ENCODE peak calls at places on chromosome 22, in seven cellular contexts. B, J, F, U, T, G and D are unnamed samples. For H4K20me1 and H3K4me1, the result is how much of the 10 kb centered on the place peaks cover.

GRCh38 chr22:37430941-37431340 is 3.7 kb upstream of the ELFN2 start:
- DNase-seq in G (no peak), B (no peak), J (no peak), F (no peak), U (no peak), T (no peak), D (no peak)

GRCh38 chr22:43126506-43127165 is 16.1 kb downstream of the BIK start:
- DNase-seq in J (peak), T (no peak), G (peak), B (peak), U (peak), F (peak), D (no peak)

GRCh38 chr22:33038131-33038772 is 19.9 kb downstream of the SYN3 start:
- DNase-seq in J (no peak), T (peak), G (no peak), U (peak), B (no peak), F (peak), D (no peak)

GRCh38 chr22:20403779-20404140 is 9.8 kb downstream of the ZNF74 start:
- DNase-seq in J (no peak), G (peak), T (no peak), F (no peak), U (no peak), B (no peak), D (no peak)

GRCh38 chr22:19892249-19892879 is 37.7 kb upstream of the GNB1L start:
- DNase-seq in G (peak), B (peak), F (no peak), U (peak), J (peak), T (no peak), D (no peak)

GRCh38 chr22:44089717-44090570 is 65.8 kb downstream of the PARVB start:
- DNase-seq in F (no peak), B (no peak), T (no peak), G (no peak), J (no peak), U (no peak), D (no peak)

GRCh38 chr22:46089426-46090041 is 60.8 kb upstream of the PPARA start:
- DNase-seq in G (no peak), J (no peak), F (no peak), B (no peak), U (no peak), T (no peak), D (no peak)

GRCh38 chr22:30574095-30574981 is at the start of gene GAL3ST1:
- DNase-seq in G (no peak), T (peak), F (peak), J (no peak), U (peak), B (no peak), D (no peak)

GRCh38 chr22:42169055-42169469 is 38.5 kb upstream of the CYP2D6 start:
- DNase-seq in U (peak), B (peak), F (peak), J (peak), G (peak), T (peak), D (peak)

GRCh38 chr22:21952586-21953571 is at the start of gene PPM1F:
- DNase-seq in F (peak), T (peak), U (peak), J (peak), B (peak), G (peak), D (peak)

GRCh38 chr22:43975041-43975440 is 19.8 kb downstream of the SAMM50 start:
- DNase-seq in T (no peak), B (no peak), F (no peak), J (no peak), U (no peak), G (no peak), D (no peak)

GRCh38 chr22:31268281-31268680 is 24.0 kb downstream of the PIK3IP1 start:
- DNase-seq in J (no peak), B (no peak), G (no peak), T (no peak), F (no peak), U (no peak), D (no peak)

GRCh38 chr22:19691721-19692341 is 22.5 kb upstream of the SEPTIN5 start:
- DNase-seq in U (no peak), G (peak), T (peak), B (peak), F (peak), J (peak), D (no peak)

GRCh38 chr22:35377735-35378134 is 3.2 kb upstream of the HMOX1 start:
- DNase-seq in F (no peak), B (no peak), T (peak), J (no peak), G (no peak), U (no peak), D (peak)

GRCh38 chr22:46262449-46263207 is 515 bp downstream of the PKDREJ start:
- DNase-seq in U (no peak), F (peak), G (no peak), T (peak), B (peak), J (peak), D (no peak)

GRCh38 chr22:29306175-29306829 is at the start of gene GAS2L1:
- DNase-seq in G (peak), U (peak), T (peak), B (peak), J (peak), F (peak), D (peak)

GRCh38 chr22:43393132-43393844 is 18.5 kb upstream of the MPPED1 start:
- DNase-seq in F (no peak), B (no peak), T (no peak), J (no peak), U (no peak), G (no peak), D (no peak)

GRCh38 chr22:19549428-19549827 is 25.2 kb upstream of the CLDN5 start:
- DNase-seq in J (no peak), B (no peak), T (no peak), G (peak), U (no peak), F (no peak), D (no peak)

GRCh38 chr22:40083794-40084193 is 89.0 kb downstream of the FAM83F start:
- DNase-seq in T (no peak), B (no peak), U (no peak), G (no peak), J (no peak), F (no peak), D (no peak)

GRCh38 chr22:48739348-48740085 is 1088.2 kb downstream of the BRD1 start:
- DNase-seq in J (no peak), B (no peak), U (no peak), G (no peak), T (no peak), F (no peak), D (no peak)

GRCh38 chr22:30370681-30371080 is 13.9 kb downstream of the CCDC157 start:
- DNase-seq in B (no peak), T (no peak), G (no peak), J (no peak), U (peak), F (no peak), D (no peak)

GRCh38 chr22:32920032-32920628 is 118.6 kb downstream of the TIMP3 start:
- DNase-seq in G (no peak), T (no peak), U (peak), B (peak), J (peak), F (peak), D (no peak)

GRCh38 chr22:44845796-44846720 is 93.7 kb downstream of the ARHGAP8 start:
- DNase-seq in F (no peak), G (no peak), B (no peak), T (no peak), J (no peak), U (no peak), D (no peak)

GRCh38 chr22:48698618-48699017 is 1129.1 kb downstream of the BRD1 start:
- DNase-seq in B (no peak), J (no peak), U (no peak), G (no peak), F (no peak), T (no peak), D (no peak)

GRCh38 chr22:30325065-30325720 is 1.5 kb downstream of the TBC1D10A start:
- DNase-seq in T (peak), B (peak), U (no peak), J (peak), F (peak), G (no peak), D (no peak)

GRCh38 chr22:21641417-21641794 is 696 bp upstream of the SDF2L1 start:
- DNase-seq in B (peak), F (peak), U (peak), T (peak), G (peak), J (no peak), D (no peak)

GRCh38 chr22:46031965-46032851 is 55.2 kb upstream of the WNT7B start:
- DNase-seq in F (no peak), U (peak), G (no peak), T (no peak), J (no peak), B (no peak), D (no peak)

GRCh38 chr22:47012589-47013365 is 250.3 kb downstream of the TBC1D22A start:
- DNase-seq in U (no peak), B (peak), J (peak), T (peak), G (peak), F (peak), D (no peak)

GRCh38 chr22:41998361-41999261 is at the start of gene WBP2NL:
- DNase-seq in U (peak), B (peak), F (peak), T (peak), G (peak), J (peak), D (peak)

GRCh38 chr22:19822301-19823117 is 32.2 kb downstream of the GNB1L start:
- DNase-seq in J (no peak), B (no peak), U (peak), T (no peak), G (no peak), F (no peak), D (no peak)

GRCh38 chr22:40345801-40346177 is 511 bp upstream of the ADSL start:
- DNase-seq in J (peak), F (peak), T (no peak), B (no peak), G (peak), U (peak), D (peak)

GRCh38 chr22:43955883-43956286 is 643 bp downstream of the SAMM50 start:
- DNase-seq in F (peak), B (no peak), J (peak), G (no peak), T (peak), U (no peak), D (peak)

GRCh38 chr22:25666308-25666707 is 75.7 kb upstream of the MYO18B start:
- DNase-seq in G (no peak), U (no peak), T (peak), B (no peak), J (no peak), F (no peak), D (no peak)

GRCh38 chr22:31439805-31440204 is 40.4 kb downstream of the DRG1 start:
- DNase-seq in F (no peak), J (no peak), B (no peak), G (no peak), T (no peak), U (no peak), D (no peak)

GRCh38 chr22:20243545-20244249 is 24.4 kb downstream of the RTN4R start:
- DNase-seq in G (peak), B (peak), F (peak), T (peak), J (peak), U (peak), D (peak)

DNA sequence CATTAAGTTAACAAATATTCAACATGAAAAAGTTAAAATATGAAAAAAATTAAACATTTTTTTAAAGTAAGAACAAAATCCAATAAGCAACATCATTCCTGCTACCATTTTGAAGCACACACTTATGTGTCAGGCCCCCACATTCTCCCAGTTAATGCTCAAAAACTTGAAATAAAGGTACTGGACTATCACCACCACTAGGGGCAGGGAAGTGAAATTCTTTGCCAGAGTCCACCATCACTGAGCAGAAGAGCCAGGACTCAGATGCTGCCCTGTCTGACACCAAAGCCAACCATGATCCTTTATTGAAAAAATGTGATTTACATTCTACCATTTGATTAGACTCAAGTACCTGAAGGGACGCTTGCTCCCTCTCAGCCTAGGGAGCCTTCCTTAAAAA is 39.1 kb downstream of the PITPNB start:
- DNase-seq in T (peak), J (peak), F (peak), G (peak), U (peak), B (peak), D (peak)
- H4K20me1 ChIP-seq in T (under half), J (half or more), F (under half), G (under half), U (under half), B (under half), D (under half)

GRCh38 chr22:36384766-36385400 is 2.9 kb downstream of the MYH9 start:
- DNase-seq in T (peak), J (no peak), F (peak), B (no peak), G (no peak), U (peak), D (peak)

GRCh38 chr22:36379593-36380361 is 8.0 kb downstream of the MYH9 start:
- DNase-seq in U (no peak), G (no peak), J (no peak), T (no peak), F (peak), B (peak), D (no peak)

GRCh38 chr22:36378080-36378788 is 9.5 kb downstream of the MYH9 start:
- DNase-seq in T (no peak), F (no peak), U (no peak), G (no peak), J (no peak), B (no peak), D (no peak)

GRCh38 chr22:36383110-36383581 is 4.6 kb downstream of the MYH9 start:
- DNase-seq in U (no peak), B (peak), T (no peak), J (peak), G (peak), F (peak), D (no peak)

GRCh38 chr22:36381513-36382079 is 6.2 kb downstream of the MYH9 start:
- DNase-seq in F (no peak), U (no peak), B (peak), J (no peak), T (no peak), G (no peak), D (no peak)
- H3K4me1 ChIP-seq in F (under half), U (under half), B (under half), J (half or more), T (half or more), G (under half), D (under half)

DNA sequence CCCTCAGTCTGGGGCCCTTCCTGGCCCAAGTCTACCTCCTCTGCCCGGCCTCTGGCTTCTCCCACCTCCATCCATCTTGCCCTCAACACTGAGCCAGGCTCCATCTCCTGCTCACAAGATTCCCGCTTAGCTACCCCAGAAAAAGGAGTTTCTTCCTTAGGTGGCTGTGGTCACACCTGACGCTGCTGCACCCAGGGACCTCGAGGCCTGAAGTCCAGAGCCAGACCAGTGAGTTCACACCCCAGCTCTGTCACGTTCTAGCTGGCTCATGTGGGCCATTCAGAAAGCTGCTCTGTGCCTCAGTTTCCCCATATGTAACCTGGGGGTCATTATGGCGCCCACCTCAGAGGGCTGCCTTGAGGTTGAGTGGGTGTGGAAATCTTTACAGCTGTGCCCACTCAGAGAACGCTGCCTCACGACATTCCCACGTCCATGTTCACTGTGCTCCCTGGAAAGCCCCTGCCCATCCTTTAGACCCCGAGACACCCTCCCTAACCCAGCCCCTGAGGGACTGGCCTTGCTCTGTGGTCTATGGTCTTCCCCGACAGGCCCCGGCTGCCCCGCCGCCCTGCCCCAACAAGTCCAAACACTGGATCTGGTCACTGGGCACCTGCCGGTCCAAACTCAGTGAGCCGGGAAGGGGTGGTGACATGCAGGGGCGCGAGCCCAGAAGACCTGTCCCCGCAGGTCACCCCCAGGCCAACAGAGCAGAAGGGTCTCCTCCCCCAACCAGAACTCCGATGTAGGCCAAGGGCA is 9.8 kb downstream of the PLXNB2 start:
- DNase-seq in G (no peak), F (no peak), U (no peak), B (no peak), J (no peak), T (no peak), D (no peak)
- H4K20me1 ChIP-seq in G (under half), F (under half), U (half or more), B (half or more), J (half or more), T (under half), D (under half)

GRCh38 chr22:24198682-24199052 is 17.4 kb downstream of the SUSD2 start:
- DNase-seq in J (no peak), T (no peak), B (no peak), U (no peak), F (no peak), G (no peak), D (no peak)
- H3K4me1 ChIP-seq in J (under half), T (under half), B (under half), U (under half), F (under half), G (under half), D (under half)

GRCh38 chr22:18118345-18118915 is 7.8 kb downstream of the TUBA8 start:
- DNase-seq in J (no peak), F (no peak), U (no peak), B (no peak), G (no peak), T (no peak), D (no peak)

GRCh38 chr22:18120941-18121340 is 10.3 kb downstream of the TUBA8 start:
- DNase-seq in J (no peak), T (no peak), G (no peak), B (no peak), F (no peak), U (no peak), D (no peak)

GRCh38 chr22:18122254-18122554 is 11.6 kb downstream of the TUBA8 start:
- DNase-seq in J (no peak), F (no peak), U (no peak), T (no peak), B (no peak), G (no peak), D (no peak)

GRCh38 chr22:18119409-18120110 is 9.0 kb downstream of the TUBA8 start:
- DNase-seq in J (no peak), B (no peak), F (no peak), G (no peak), U (no peak), T (no peak), D (no peak)

GRCh38 chr22:18121436-18122253 is 11.0 kb downstream of the TUBA8 start:
- DNase-seq in J (no peak), G (no peak), B (no peak), F (no peak), T (peak), U (no peak), D (no peak)
- H4K20me1 ChIP-seq in J (under half), G (under half), B (under half), F (under half), T (under half), U (under half), D (under half)

DNA sequence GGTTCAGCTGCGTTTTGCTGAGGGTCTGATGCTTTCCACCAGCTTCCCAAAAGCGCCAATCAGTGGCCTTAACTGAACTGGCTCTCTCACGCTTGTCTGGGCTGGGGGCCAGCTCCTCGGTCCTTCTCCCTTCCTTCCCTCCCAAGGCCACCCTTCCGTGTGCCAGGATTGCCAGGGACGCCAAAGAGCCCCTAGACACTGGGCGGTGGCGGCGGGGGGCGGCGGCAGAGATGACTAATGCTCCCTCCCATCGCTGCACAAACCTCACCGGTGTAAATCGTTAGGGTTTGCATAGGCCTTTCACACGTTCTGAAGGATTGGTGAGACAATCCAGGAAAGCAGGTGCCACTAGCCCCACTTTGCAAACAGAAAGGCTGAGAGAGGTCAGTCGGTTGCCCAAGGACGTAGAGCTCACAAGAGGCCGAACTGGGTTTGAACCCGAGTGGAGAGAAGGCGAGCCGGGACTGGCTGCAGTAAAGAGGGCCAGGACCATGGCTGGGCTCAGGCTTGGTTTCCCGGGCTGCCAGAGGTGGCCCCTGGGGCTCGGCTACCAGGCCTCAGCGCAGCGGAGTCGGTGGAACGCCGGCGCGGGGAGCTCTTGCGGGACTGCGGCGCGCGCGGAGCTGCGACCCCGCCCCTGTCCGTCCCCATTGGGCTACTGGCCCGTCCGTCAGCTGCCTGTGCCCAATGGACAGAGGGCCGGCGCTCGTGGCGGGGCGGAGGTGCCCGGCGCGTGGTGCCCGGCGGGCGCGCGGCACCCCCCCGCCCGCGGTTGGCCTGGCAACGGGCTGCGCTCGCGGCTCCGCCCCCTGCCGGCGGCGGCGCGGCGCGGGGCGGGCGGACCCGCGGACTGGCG is 589 bp upstream of the GNAZ start:
- DNase-seq in T (peak), J (peak), U (peak), F (peak), B (peak), G (peak), D (peak)
- H3K4me1 ChIP-seq in T (under half), J (under half), U (under half), F (under half), B (under half), G (under half), D (half or more)